ENCODE peak calls at places on chromosomes 16 and 17, in eight cellular contexts. Y is AG04449; Q is stimulated activated naive CD4-positive, alpha-beta T cell; Z is T-helper 9 cell; W is NCI-H1048; X is stimulated activated CD4-positive, alpha-beta T cell treated with anti-CD3 and anti-CD28 coated beads, Interleukin-2, amount 100 ng/mL, for 24 hours; A is EH; G is MV-4-11. I is an unnamed sample.
A peak's percentile ranks its signal among the peaks of the same experiment; 100 is the strongest.

GRCh38 chr16:51107742-51108141 is 43.3 kb downstream of the SALL1 start:
- DNase-seq in Y (no peak), Q (no peak), Z (no peak), W (no peak), X (no peak), A (no peak), G (no peak), I (no peak)

GRCh38 chr17:81511800-81512559 is 619 bp downstream of the ACTG1 start:
- DNase-seq in Y (no peak), Q (peak; percentile 6), Z (no peak), W (no peak), X (peak; percentile 61), A (peak; percentile 49), G (no peak), I (no peak)

GRCh38 chr17:67959510-67959909 is 36.8 kb downstream of the C17orf58 start:
- DNase-seq in Y (no peak), Q (no peak), Z (no peak), W (no peak), X (no peak), A (no peak), G (no peak), I (no peak)

GRCh38 chr16:53078247-53078646 is 23.5 kb downstream of the CHD9 start:
- DNase-seq in Y (no peak), Q (no peak), Z (no peak), W (no peak), X (no peak), A (no peak), G (no peak), I (no peak)

GRCh38 chr17:28404812-28405570 is 1.0 kb downstream of the SLC46A1 start:
- DNase-seq in Y (no peak), Q (no peak), Z (no peak), W (no peak), X (no peak), A (no peak), G (no peak), I (peak; percentile 74)

GRCh38 chr16:50673496-50674275 is 7.4 kb downstream of the SNX20 start:
- DNase-seq in Y (no peak), Q (no peak), Z (no peak), W (no peak), X (no peak), A (no peak), G (no peak), I (no peak)

GRCh38 chr17:69928586-69928985 is 146.4 kb upstream of the KCNJ16 start:
- DNase-seq in Y (no peak), Q (no peak), Z (no peak), W (no peak), X (no peak), A (no peak), G (no peak), I (no peak)

GRCh38 chr16:61897657-61898056 is 138.6 kb downstream of the CDH8 start:
- DNase-seq in Y (no peak), Q (no peak), Z (no peak), W (no peak), X (no peak), A (no peak), G (peak; percentile 59), I (no peak)

GRCh38 chr16:5011637-5012036 is 22.1 kb downstream of the NAGPA start:
- DNase-seq in Y (no peak), Q (no peak), Z (no peak), W (no peak), X (no peak), A (no peak), G (no peak), I (no peak)

GRCh38 chr17:8359769-8360168 is 16.7 kb downstream of the KRABD2 start:
- DNase-seq in Y (no peak), Q (no peak), Z (no peak), W (no peak), X (no peak), A (peak; percentile 84), G (no peak), I (peak; percentile 46)

GRCh38 chr17:45160505-45161287 is 979 bp upstream of the HEXIM2 start:
- DNase-seq in Y (no peak), Q (peak; percentile 62), Z (peak; percentile 42), W (no peak), X (peak; percentile 60), A (peak; percentile 73), G (peak; percentile 28), I (peak; percentile 86)

GRCh38 chr16:1543085-1543896 is 9.8 kb downstream of the TMEM204 start:
- DNase-seq in Y (no peak), Q (no peak), Z (no peak), W (no peak), X (peak; percentile 74), A (peak; percentile 89), G (peak; percentile 95), I (peak; percentile 84)

GRCh38 chr16:51816929-51817328 is 665.9 kb upstream of the SALL1 start:
- DNase-seq in Y (no peak), Q (no peak), Z (no peak), W (no peak), X (no peak), A (peak; percentile 12), G (no peak), I (no peak)

GRCh38 chr16:5793556-5793955 is 696.0 kb upstream of the EEF2KMT start:
- DNase-seq in Y (no peak), Q (no peak), Z (no peak), W (no peak), X (no peak), A (no peak), G (no peak), I (no peak)

GRCh38 chr17:31373150-31374082 is 18.1 kb upstream of the RAB11FIP4 start:
- DNase-seq in Y (peak; percentile 7), Q (peak; percentile 38), Z (no peak), W (no peak), X (no peak), A (peak; percentile 70), G (peak; percentile 82), I (no peak)

GRCh38 chr16:17395849-17396480 is 74.8 kb downstream of the XYLT1 start:
- DNase-seq in Y (no peak), Q (no peak), Z (no peak), W (no peak), X (no peak), A (no peak), G (no peak), I (no peak)

GRCh38 chr17:17778308-17779014 is 58.3 kb downstream of the SREBF1 start:
- DNase-seq in Y (no peak), Q (no peak), Z (no peak), W (no peak), X (no peak), A (no peak), G (no peak), I (no peak)

GRCh38 chr17:79530361-79531105 is 80.3 kb downstream of the RBFOX3 start:
- DNase-seq in Y (no peak), Q (no peak), Z (no peak), W (no peak), X (no peak), A (no peak), G (no peak), I (no peak)

GRCh38 chr16:11562411-11562810 is 24.3 kb downstream of the LITAF start:
- DNase-seq in Y (no peak), Q (no peak), Z (no peak), W (no peak), X (no peak), A (no peak), G (no peak), I (no peak)

GRCh38 chr16:85686912-85687591 is 1.7 kb downstream of the GINS2 start:
- DNase-seq in Y (no peak), Q (no peak), Z (no peak), W (no peak), X (peak; percentile 49), A (no peak), G (peak; percentile 17), I (no peak)

GRCh38 chr17:57140321-57140720 is 55.3 kb downstream of the AKAP1 start:
- DNase-seq in Y (no peak), Q (no peak), Z (no peak), W (no peak), X (no peak), A (no peak), G (no peak), I (peak; percentile 32)

GRCh38 chr17:1438593-1439083 is 17.4 kb downstream of the CRK start:
- DNase-seq in Y (peak; percentile 70), Q (no peak), Z (no peak), W (no peak), X (no peak), A (peak; percentile 88), G (no peak), I (no peak)

GRCh38 chr16:2278956-2279800 is 11.3 kb upstream of the RNPS1 start:
- DNase-seq in Y (no peak), Q (no peak), Z (no peak), W (no peak), X (no peak), A (no peak), G (no peak), I (no peak)

GRCh38 chr16:23227529-23227928 is 45.0 kb downstream of the SCNN1G start:
- DNase-seq in Y (no peak), Q (no peak), Z (no peak), W (no peak), X (no peak), A (no peak), G (no peak), I (no peak)

GRCh38 chr17:74738051-74738996 is 1.3 kb downstream of the RAB37 start:
- DNase-seq in Y (no peak), Q (peak; percentile 62), Z (peak; percentile 62), W (no peak), X (peak; percentile 77), A (no peak), G (peak; percentile 87), I (peak; percentile 26)

GRCh38 chr16:71282943-71283342 is 6.3 kb downstream of the CMTR2 start:
- DNase-seq in Y (no peak), Q (no peak), Z (no peak), W (no peak), X (no peak), A (no peak), G (no peak), I (no peak)

GRCh38 chr16:30567991-30568638 is 3.4 kb downstream of the ZNF688 start:
- DNase-seq in Y (peak; percentile 19), Q (peak; percentile 79), Z (peak; percentile 30), W (no peak), X (no peak), A (peak; percentile 77), G (peak; percentile 97), I (peak; percentile 73)

GRCh38 chr16:49189286-49189685 is 92.4 kb downstream of the CBLN1 start:
- DNase-seq in Y (no peak), Q (no peak), Z (no peak), W (no peak), X (no peak), A (peak; percentile 26), G (no peak), I (no peak)

GRCh38 chr17:17151055-17151454 is 55.1 kb downstream of the PLD6 start:
- DNase-seq in Y (peak; percentile 57), Q (no peak), Z (no peak), W (no peak), X (no peak), A (peak; percentile 94), G (peak; percentile 38), I (no peak)

GRCh38 chr17:7910281-7910680 is 5.8 kb downstream of the RNF227 start:
- DNase-seq in Y (no peak), Q (no peak), Z (no peak), W (no peak), X (no peak), A (no peak), G (no peak), I (no peak)

GRCh38 chr17:42337442-42337841 is 49.1 kb downstream of the STAT5A start:
- DNase-seq in Y (peak; percentile 59), Q (peak; percentile 84), Z (peak; percentile 50), W (no peak), X (peak; percentile 80), A (no peak), G (peak; percentile 97), I (no peak)

GRCh38 chr16:12366313-12366712 is 389.8 kb downstream of the SNX29 start:
- DNase-seq in Y (no peak), Q (no peak), Z (no peak), W (no peak), X (no peak), A (no peak), G (no peak), I (no peak)

GRCh38 chr17:31417051-31417792 is 25.7 kb downstream of the RAB11FIP4 start:
- DNase-seq in Y (no peak), Q (no peak), Z (no peak), W (no peak), X (no peak), A (no peak), G (no peak), I (no peak)

I was measured in NCI-H1417.